ENCODE peak calls at places on chromosomes 4 and X, in four cellular contexts. B, F, G and Z are unnamed samples.
A peak's percentile ranks its signal among the peaks of the same experiment; 100 is the strongest.

GRCh38 chrX:153670748-153671588 is 2.6 kb downstream of the PNCK start:
- DNase-seq in B (no peak), F (no peak), G (no peak), Z (no peak)

GRCh38 chr4:123600921-123601904 is 204.6 kb downstream of the SPRY1 start:
- DNase-seq in B (peak; percentile 45), F (no peak), G (no peak), Z (no peak)

GRCh38 chr4:56995525-56995924 is 16.8 kb downstream of the POLR2B start:
- DNase-seq in B (peak; percentile 27), F (no peak), G (peak; percentile 75), Z (no peak)

GRCh38 chr4:42995343-42995944 is 102.9 kb downstream of the GRXCR1 start:
- DNase-seq in B (no peak), F (peak; percentile 40), G (peak; percentile 36), Z (no peak)

GRCh38 chr4:52317981-52318380 is 266.9 kb downstream of the SPATA18 start:
- DNase-seq in B (no peak), F (peak; percentile 68), G (no peak), Z (no peak)

GRCh38 chr4:125744891-125745364 is 430.2 kb downstream of the FAT4 start:
- DNase-seq in B (no peak), F (no peak), G (no peak), Z (peak; percentile 45)

GRCh38 chr4:142160509-142160908 is 524.1 kb downstream of the IL15 start:
- DNase-seq in B (no peak), F (no peak), G (no peak), Z (no peak)

GRCh38 chr4:160510925-160511324 is 1408.0 kb downstream of the RAPGEF2 start:
- DNase-seq in B (no peak), F (peak; percentile 1), G (no peak), Z (no peak)

GRCh38 chrX:155997436-155997835 is at the start of gene IL9R:
- DNase-seq in B (no peak), F (no peak), G (no peak), Z (no peak)

GRCh38 chr4:167903291-167903721 is 189.0 kb upstream of the ANXA10 start:
- DNase-seq in B (no peak), F (peak; percentile 54), G (no peak), Z (no peak)

GRCh38 chr4:119299221-119300071 is 22.5 kb downstream of the FABP2 start:
- DNase-seq in B (peak; percentile 37), F (no peak), G (peak; percentile 17), Z (no peak)

GRCh38 chr4:105022811-105023667 is 123.6 kb upstream of the TET2 start:
- DNase-seq in B (no peak), F (peak; percentile 6), G (no peak), Z (no peak)

GRCh38 chrX:10326578-10326977 is 169.8 kb downstream of the CLCN4 start:
- DNase-seq in B (no peak), F (no peak), G (no peak), Z (no peak)

GRCh38 chr4:87819281-87819919 is 13.4 kb upstream of the MEPE start:
- DNase-seq in B (no peak), F (peak; percentile 70), G (peak; percentile 38), Z (no peak)

GRCh38 chr4:104941661-104942062 is 205.0 kb upstream of the TET2 start:
- DNase-seq in B (no peak), F (peak; percentile 3), G (no peak), Z (no peak)

GRCh38 chrX:148620023-148620422 is 119.6 kb downstream of the AFF2 start:
- DNase-seq in B (no peak), F (no peak), G (no peak), Z (no peak)

GRCh38 chr4:83251074-83251835 is 33.3 kb downstream of the COQ2 start:
- DNase-seq in B (no peak), F (no peak), G (no peak), Z (no peak)

GRCh38 chr4:33160126-33160525 is 2440.0 kb downstream of the PCDH7 start:
- DNase-seq in B (no peak), F (no peak), G (no peak), Z (no peak)

GRCh38 chrX:41921492-41922124 is 1.7 kb downstream of the CASK start:
- DNase-seq in B (no peak), F (peak; percentile 19), G (no peak), Z (no peak)

GRCh38 chr4:83629945-83630684 is 94.2 kb downstream of the GPAT3 start:
- DNase-seq in B (peak; percentile 88), F (peak; percentile 33), G (peak; percentile 40), Z (peak; percentile 82)

GRCh38 chr4:150588341-150588740 is 6.4 kb downstream of the MAB21L2 start:
- DNase-seq in B (no peak), F (no peak), G (no peak), Z (no peak)

GRCh38 chrX:40098264-40099045 is 697 bp upstream of the BCOR start:
- DNase-seq in B (peak; percentile 47), F (no peak), G (peak; percentile 57), Z (no peak)

GRCh38 chr4:156677136-156677535 is 294.5 kb downstream of the PDGFC start:
- DNase-seq in B (peak; percentile 28), F (peak; percentile 23), G (peak; percentile 21), Z (no peak)

GRCh38 chrX:40945366-40945713 is 139.9 kb upstream of the USP9X start:
- DNase-seq in B (peak; percentile 46), F (peak; percentile 57), G (peak; percentile 65), Z (peak; percentile 62)

GRCh38 chrX:151821226-151821625 is 86.7 kb downstream of the CNGA2 start:
- DNase-seq in B (no peak), F (no peak), G (no peak), Z (no peak)

GRCh38 chrX:100976211-100976610 is 6.7 kb downstream of the ARL13A start:
- DNase-seq in B (no peak), F (no peak), G (peak; percentile 18), Z (no peak)

GRCh38 chr4:991451-992296 is 1.5 kb downstream of the SLC26A1 start:
- DNase-seq in B (no peak), F (no peak), G (no peak), Z (no peak)

GRCh38 chr4:122819708-122820449 is 6.8 kb upstream of the FGF2 start:
- DNase-seq in B (no peak), F (no peak), G (no peak), Z (no peak)

GRCh38 chrX:68556036-68556435 is 57.2 kb downstream of the YIPF6 start:
- DNase-seq in B (no peak), F (no peak), G (no peak), Z (no peak)

GRCh38 chr4:2598661-2599654 is 62.5 kb downstream of the FAM193A start:
- DNase-seq in B (no peak), F (no peak), G (no peak), Z (no peak)